ENCODE peak calls at places on chromosomes 11 and 22, in four cellular contexts. C is T-helper 2 cell, N is T-cell, P is transverse colon. H is an unnamed sample.

GRCh38 chr11:88036701-88037100 is 138.5 kb downstream of the RAB38 start:
- DNase-seq in N (no peak), C (no peak), P (no peak), H (no peak)

GRCh38 chr11:2474059-2474901 is 29.5 kb downstream of the KCNQ1 start:
- DNase-seq in P (peak), N (no peak), C (no peak), H (peak)

GRCh38 chr22:22865311-22866072 is 22.1 kb upstream of the IGLL5 start:
- DNase-seq in C (no peak), N (no peak), P (peak), H (peak)

GRCh38 chr22:40637181-40638150 is 947 bp upstream of the MRTFA start:
- DNase-seq in P (peak), N (peak), C (peak), H (peak)

GRCh38 chr11:76217653-76218160 is 11.4 kb upstream of the WNT11 start:
- DNase-seq in P (no peak), C (no peak), N (no peak), H (no peak)

GRCh38 chr11:19936461-19936860 is 223.8 kb downstream of the DBX1 start:
- DNase-seq in C (no peak), P (no peak), N (no peak), H (no peak)

GRCh38 chr11:62492586-62492985 is 54.0 kb downstream of the AHNAK start:
- DNase-seq in C (no peak), P (no peak), N (no peak), H (no peak)

GRCh38 chr11:43034341-43034740 is 277.5 kb upstream of the API5 start:
- DNase-seq in C (no peak), P (no peak), N (no peak), H (no peak)

GRCh38 chr11:86575927-86576326 is 96.5 kb downstream of the ME3 start:
- DNase-seq in C (no peak), N (no peak), P (no peak), H (no peak)

GRCh38 chr22:20021196-20022181 is 579 bp downstream of the TANGO2 start:
- DNase-seq in N (peak), P (peak), C (no peak), H (peak)

GRCh38 chr22:45127866-45128265 is 35.9 kb upstream of the NUP50 start:
- DNase-seq in C (no peak), P (no peak), N (no peak), H (no peak)